ENCODE peak calls at places on chromosomes 1 and 21, in ten cellular contexts. X is pancreas; H is activated CD8-positive, alpha-beta memory T cell treated with anti-CD3 and anti-CD28 coated beads for 48 hours; L is stimulated activated CD8-positive, alpha-beta memory T cell treated with anti-CD3 and anti-CD28 coated beads, Interleukin-4, amount 100 ng/mL, for 48 hours; T is EH; O is astrocyte of the spinal cord; C is HL-60; E is heart left ventricle; Q is activated gamma-delta T cell treated with Interleukin-2 at 50 U/mL for 16 hours; F is K562. S is an unnamed sample.

GRCh38 chr1:24416666-24417391 is 1.2 kb downstream of the NIPAL3 start:
- DNase-seq in L (peak; percentile 60), O (peak; percentile 91), E (no peak), C (no peak), F (peak; percentile 57), H (no peak), T (peak; percentile 100), Q (peak; percentile 45), X (no peak), S (peak; percentile 79)

GRCh38 chr1:22105611-22106207 is 37.2 kb downstream of the WNT4 start:
- DNase-seq in T (peak; percentile 68), F (peak; percentile 73), E (no peak), C (peak; percentile 32), Q (peak; percentile 22), L (no peak), X (no peak), H (no peak), O (peak; percentile 70), S (no peak)

GRCh38 chr1:166570954-166571353 is 268.3 kb upstream of the POGK start:
- DNase-seq in T (no peak), X (no peak), L (no peak), E (no peak), Q (no peak), F (no peak), H (no peak), C (no peak), O (no peak), S (no peak)

GRCh38 chr21:30733026-30733425 is 14.0 kb downstream of the KRTAP21-2 start:
- DNase-seq in C (no peak), H (no peak), E (no peak), T (no peak), Q (no peak), L (no peak), F (no peak), X (no peak), O (no peak), S (no peak)

GRCh38 chr1:31703431-31704260 is at the start of gene COL16A1:
- DNase-seq in T (peak; percentile 84), O (peak; percentile 82), C (no peak), Q (no peak), L (no peak), H (no peak), E (peak; percentile 78), F (peak; percentile 54), X (no peak), S (no peak)

GRCh38 chr1:213541641-213542040 is 446.1 kb upstream of the PROX1 start:
- DNase-seq in O (no peak), T (no peak), C (no peak), H (no peak), F (no peak), Q (no peak), L (no peak), X (no peak), E (no peak), S (no peak)

GRCh38 chr1:214842856-214843255 is 239.7 kb upstream of the KCNK2 start:
- DNase-seq in X (no peak), O (peak; percentile 57), H (no peak), Q (no peak), T (peak; percentile 91), E (no peak), L (no peak), F (no peak), C (no peak), S (no peak)

GRCh38 chr1:111290640-111291039 is at the start of gene CHIA:
- DNase-seq in F (no peak), X (no peak), E (peak; percentile 25), C (no peak), O (no peak), Q (no peak), H (no peak), L (no peak), T (no peak), S (no peak)

GRCh38 chr1:22920734-22921451 is 51.8 kb downstream of the LACTBL1 start:
- DNase-seq in H (no peak), O (no peak), X (no peak), L (no peak), C (no peak), Q (no peak), F (no peak), E (no peak), T (no peak), S (no peak)